ENCODE peak calls at places on chromosomes 4 and X, in four cellular contexts. N is breast epithelium, I is nephron progenitor cell, J is GM23338. L is an unnamed sample.
A peak's percentile ranks its signal among the peaks of the same experiment; 100 is the strongest.

GRCh38 chr4:40280586-40280985 is 54.5 kb upstream of the CHRNA9 start:
- DNase-seq in N (no peak), I (no peak), J (no peak), L (no peak)

GRCh38 chr4:113881256-113881655 is 98.2 kb downstream of the ARSJ start:
- DNase-seq in N (no peak), I (no peak), J (no peak), L (no peak)

GRCh38 chr4:156803056-156803455 is 168.5 kb downstream of the PDGFC start:
- DNase-seq in N (no peak), I (no peak), J (no peak), L (no peak)

GRCh38 chr4:37601527-37601926 is 84.6 kb downstream of the RELL1 start:
- DNase-seq in N (no peak), I (no peak), J (no peak), L (peak; percentile 21)

GRCh38 chr4:144615182-144615581 is 30.8 kb upstream of the HHIP start:
- DNase-seq in N (no peak), I (no peak), J (no peak), L (no peak)

GRCh38 chrX:9928083-9928482 is 39.1 kb upstream of the CLDN34 start:
- DNase-seq in N (no peak), I (no peak), J (peak; percentile 91), L (no peak)

GRCh38 chrX:129717902-129718301 is 20.9 kb upstream of the XPNPEP2 start:
- DNase-seq in N (no peak), I (no peak), J (no peak), L (no peak)

GRCh38 chrX:16002185-16002584 is 121.2 kb upstream of the GRPR start:
- DNase-seq in N (no peak), I (no peak), J (peak; percentile 6), L (no peak)

GRCh38 chr4:3462790-3463415 is at the start of gene DOK7:
- DNase-seq in N (no peak), I (peak; percentile 80), J (peak; percentile 63), L (peak; percentile 43)

GRCh38 chrX:21479695-21480280 is 105.6 kb downstream of the CNKSR2 start:
- DNase-seq in N (no peak), I (peak; percentile 11), J (peak; percentile 62), L (no peak)

GRCh38 chr4:7630559-7631287 is 196.0 kb upstream of the PSAPL1 start:
- DNase-seq in N (no peak), I (no peak), J (no peak), L (peak; percentile 62)

GRCh38 chr4:3401436-3402171 is 40.2 kb upstream of the HGFAC start:
- DNase-seq in N (no peak), I (no peak), J (no peak), L (no peak)

GRCh38 chrX:39690541-39691415 is 407.0 kb downstream of the BCOR start:
- DNase-seq in N (no peak), I (no peak), J (no peak), L (no peak)

GRCh38 chr4:93289241-93289640 is 539.3 kb upstream of the ATOH1 start:
- DNase-seq in N (no peak), I (no peak), J (no peak), L (no peak)

GRCh38 chr4:40856836-40857362 is 107.1 kb downstream of the NSUN7 start:
- DNase-seq in N (peak; percentile 53), I (peak; percentile 87), J (peak; percentile 95), L (peak; percentile 86)

GRCh38 chr4:8725071-8725841 is 132.7 kb downstream of the CPZ start:
- DNase-seq in N (peak; percentile 36), I (no peak), J (peak; percentile 26), L (peak; percentile 12)

GRCh38 chr4:84887824-84888223 is 78.7 kb downstream of the WDFY3 start:
- DNase-seq in N (no peak), I (no peak), J (no peak), L (no peak)

GRCh38 chrX:47581731-47582647 is at the start of gene TIMP1:
- DNase-seq in N (peak; percentile 79), I (peak; percentile 77), J (peak; percentile 80), L (peak; percentile 91)

GRCh38 chrX:47831788-47832187 is 4.9 kb upstream of the ZNF81 start:
- DNase-seq in N (no peak), I (peak; percentile 44), J (peak; percentile 68), L (peak; percentile 25)

GRCh38 chr4:144594471-144594986 is 51.4 kb upstream of the HHIP start:
- DNase-seq in N (no peak), I (no peak), J (no peak), L (no peak)

GRCh38 chr4:152118108-152118507 is 357.3 kb upstream of the GATB start:
- DNase-seq in N (no peak), I (no peak), J (no peak), L (no peak)

GRCh38 chr4:83237591-83237990 is 47.0 kb downstream of the COQ2 start:
- DNase-seq in N (no peak), I (no peak), J (no peak), L (no peak)

GRCh38 chrX:101550825-101551767 is 749 bp downstream of the ARMCX1 start:
- DNase-seq in N (no peak), I (peak; percentile 66), J (peak; percentile 68), L (peak; percentile 52)

GRCh38 chr4:171186700-171187099 is 626.5 kb upstream of the GALNTL6 start:
- DNase-seq in N (no peak), I (no peak), J (peak; percentile 27), L (no peak)

GRCh38 chr4:120870279-120870673 is 52.2 kb downstream of the PRDM5 start:
- DNase-seq in N (no peak), I (no peak), J (peak; percentile 69), L (no peak)

GRCh38 chr4:47662975-47663374 is 174.9 kb downstream of the CORIN start:
- DNase-seq in N (no peak), I (peak; percentile 6), J (peak; percentile 83), L (no peak)

GRCh38 chr4:141913928-141914327 is 277.5 kb downstream of the IL15 start:
- DNase-seq in N (no peak), I (no peak), J (no peak), L (no peak)

GRCh38 chr4:3229328-3229727 is 19.6 kb upstream of the MSANTD1 start:
- DNase-seq in N (no peak), I (no peak), J (no peak), L (no peak)

GRCh38 chr4:10893417-10893816 is 208.8 kb upstream of the CLNK start:
- DNase-seq in N (no peak), I (peak; percentile 4), J (peak; percentile 51), L (peak; percentile 17)

GRCh38 chrX:1910207-1910470 is 295.3 kb downstream of the ASMT start:
- DNase-seq in N (no peak), I (no peak), J (no peak), L (no peak)

GRCh38 chrX:118726887-118727685 is at the start of gene IL13RA1:
- DNase-seq in N (peak; percentile 72), I (peak; percentile 83), J (peak; percentile 89), L (peak; percentile 73)

GRCh38 chr4:55373461-55373860 is 22.3 kb upstream of the TMEM165 start:
- DNase-seq in N (no peak), I (no peak), J (no peak), L (no peak)

GRCh38 chrX:153576239-153576870 is 22.6 kb downstream of the CCNQ start:
- DNase-seq in N (no peak), I (no peak), J (no peak), L (no peak)

GRCh38 chrX:153580700-153581386 is 18.1 kb downstream of the CCNQ start:
- DNase-seq in N (no peak), I (peak; percentile 39), J (peak; percentile 74), L (no peak)

GRCh38 chrX:153573999-153574398 is 24.9 kb downstream of the CCNQ start:
- DNase-seq in N (no peak), I (no peak), J (peak; percentile 54), L (no peak)

GRCh38 chrX:153576961-153577360 is 22.0 kb downstream of the CCNQ start:
- DNase-seq in N (no peak), I (no peak), J (no peak), L (no peak)

GRCh38 chrX:153578200-153578835 is 20.6 kb downstream of the CCNQ start:
- DNase-seq in N (no peak), I (peak; percentile 10), J (peak; percentile 56), L (no peak)
- TF ChIP-seq CTCF in N (no peak), I (no peak), J (peak; percentile 60), L (no peak)

GRCh38 chr4:1907848-1908525 is 36.8 kb downstream of the NSD2 start:
- DNase-seq in N (no peak), I (no peak), J (no peak), L (no peak)

GRCh38 chr4:1910643-1911042 is 39.5 kb downstream of the NSD2 start:
- DNase-seq in N (no peak), I (peak; percentile 50), J (peak; percentile 88), L (peak; percentile 59)
- TF ChIP-seq CTCF in N (no peak), I (peak; percentile 62), J (peak; percentile 75), L (peak; percentile 37)

DNA sequence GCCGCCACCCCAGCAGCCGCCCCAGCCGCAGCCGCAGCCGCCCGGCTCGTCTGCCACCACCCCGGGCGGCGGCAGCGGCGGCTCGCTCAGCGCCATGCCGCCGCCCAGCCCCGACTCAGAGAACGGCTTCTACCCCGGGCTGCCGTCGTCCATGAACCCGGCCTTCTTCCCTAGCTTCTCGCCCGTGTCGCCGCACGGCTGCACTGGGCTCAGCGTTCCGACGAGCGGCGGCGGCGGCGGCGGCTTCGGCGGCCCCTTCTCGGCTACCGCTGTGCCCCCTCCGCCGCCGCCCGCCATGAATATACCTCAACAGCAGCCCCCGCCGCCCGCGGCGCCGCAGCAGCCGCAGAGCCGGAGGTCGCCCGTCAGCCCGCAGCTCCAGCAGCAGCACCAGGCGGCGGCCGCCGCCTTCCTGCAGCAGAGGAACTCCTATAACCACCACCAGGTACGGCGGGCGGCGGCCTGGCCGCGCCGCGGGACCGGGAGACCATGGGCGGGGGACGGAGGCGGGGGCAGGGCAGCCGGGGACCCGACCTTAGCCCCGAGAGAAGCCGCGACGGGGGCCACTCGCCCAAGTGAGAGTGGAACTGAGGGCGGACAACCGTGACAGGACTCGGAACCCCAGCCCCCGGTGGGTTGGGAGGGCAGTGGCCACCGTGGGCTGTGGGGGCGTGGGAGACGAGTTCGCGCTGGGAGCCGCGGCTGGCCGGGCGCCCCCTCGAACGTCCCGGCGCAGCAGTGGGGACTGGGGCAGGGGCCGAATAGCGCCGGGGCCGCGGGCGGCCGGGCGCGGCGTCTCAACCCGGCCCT is 1.8 kb downstream of the CPEB2 start:
- DNase-seq in N (no peak), I (peak; percentile 63), J (peak; percentile 38), L (peak; percentile 42)
- TF ChIP-seq CTCF in N (no peak), I (no peak), J (no peak), L (no peak)

GRCh38 chr4:100174985-100175383 is 15.3 kb downstream of the DDIT4L start:
- DNase-seq in N (no peak), I (no peak), J (peak; percentile 21), L (no peak)
- TF ChIP-seq CTCF in N (no peak), I (no peak), J (no peak), L (no peak)

GRCh38 chr4:184143770-184144564 is 73.7 kb downstream of the ENPP6 start:
- DNase-seq in N (no peak), I (no peak), J (peak; percentile 59), L (no peak)
- TF ChIP-seq CTCF in N (no peak), I (no peak), J (peak; percentile 77), L (no peak)

DNA sequence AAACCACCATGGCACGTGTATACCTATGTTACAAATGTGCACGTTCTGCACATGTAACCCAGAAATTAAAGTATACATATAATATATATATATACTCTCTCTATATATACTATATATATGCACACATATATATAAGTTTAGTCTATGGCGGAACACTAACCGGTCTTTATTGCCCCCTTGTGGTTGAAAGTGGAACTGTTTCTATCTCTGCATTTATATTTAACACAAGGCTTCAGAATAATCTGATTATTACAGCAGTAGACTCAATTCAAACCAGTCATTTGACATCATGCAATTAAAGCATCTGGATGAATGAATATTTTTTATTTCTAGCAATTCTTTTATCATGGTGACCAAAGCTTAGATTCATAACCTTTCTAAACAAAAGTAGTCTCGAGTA is 14.6 kb downstream of the RAB9B start:
- DNase-seq in N (no peak), I (peak; percentile 25), J (peak; percentile 63), L (no peak)
- TF ChIP-seq CTCF in N (peak; percentile 33), I (peak; percentile 77), J (no peak), L (peak; percentile 68)